ENCODE peak calls at places on chromosome 16, in eight cellular contexts. T, S, I, G, D, R, Y and K are unnamed samples.

GRCh38 chr16:67526149-67526732 is 2.4 kb upstream of the RIPOR1 start:
- DNase-seq in T (no peak), I (no peak), G (no peak), S (peak), D (no peak), R (no peak), Y (no peak), K (peak)

GRCh38 chr16:81797443-81797842 is 18.4 kb downstream of the PLCG2 start:
- DNase-seq in Y (no peak), D (no peak), S (no peak), T (no peak), R (peak), I (no peak), G (no peak), K (no peak)

GRCh38 chr16:67428146-67428731 is 2.7 kb upstream of the HSD11B2 start:
- DNase-seq in D (peak), T (peak), Y (peak), I (no peak), R (peak), S (peak), G (peak), K (no peak)

GRCh38 chr16:24668481-24669001 is 60.9 kb upstream of the TNRC6A start:
- DNase-seq in G (no peak), T (no peak), Y (no peak), S (no peak), I (peak), D (no peak), R (no peak), K (no peak)

GRCh38 chr16:86579268-86580062 is 1.1 kb downstream of the FOXL1 start:
- DNase-seq in I (no peak), Y (no peak), S (no peak), T (no peak), G (no peak), R (no peak), D (no peak), K (no peak)

GRCh38 chr16:4411684-4412083 is 4.7 kb downstream of the CORO7 start:
- DNase-seq in I (no peak), D (no peak), R (no peak), T (no peak), G (peak), Y (no peak), S (no peak), K (no peak)

GRCh38 chr16:75908301-75908700 is 182.0 kb upstream of the CPHXL start:
- DNase-seq in R (no peak), I (no peak), D (no peak), S (no peak), T (no peak), G (no peak), Y (no peak), K (no peak)

GRCh38 chr16:9092963-9093477 is 1.6 kb downstream of the HAPSTR1 start:
- DNase-seq in S (no peak), Y (no peak), R (no peak), T (no peak), G (no peak), D (peak), I (no peak), K (no peak)